ENCODE peak calls at places on chromosomes 3 and 15, in eight cellular contexts. J is stimulated activated effector memory CD8-positive, alpha-beta T cell treated with anti-CD3 and anti-CD28 coated beads, Interleukin-12 subunit alpha, Interleukin-12 subunit beta, amount 100 ng/mL, for 72 hours; Y is aorta; H is CD4-positive, CD25-positive, alpha-beta regulatory T cell; C is body of pancreas; P is CD4-positive, alpha-beta T cell; R is IMR-90; V is SK-N-SH treated with all-trans-retinoic acid at 6 μM for 48 hours. G is an unnamed sample.
A peak's percentile ranks its signal among the peaks of the same experiment; 100 is the strongest.

GRCh38 chr3:20201141-20201540 is 15.1 kb upstream of the SGO1 start:
- ATAC-seq in P (no peak), C (no peak), J (no peak), R (no peak), H (no peak), Y (no peak), V (no peak), G (no peak)

GRCh38 chr3:175355801-175356335 is 496.7 kb downstream of the NAALADL2 start:
- ATAC-seq in R (no peak), C (no peak), J (no peak), H (no peak), V (no peak), Y (no peak), P (no peak), G (no peak)

GRCh38 chr3:86793786-86794185 is 197.2 kb downstream of the VGLL3 start:
- ATAC-seq in V (peak; percentile 100), P (no peak), Y (peak; percentile 92), J (no peak), H (no peak), R (peak; percentile 95), C (peak; percentile 90), G (peak; percentile 90)

GRCh38 chr3:12895391-12896205 is 54.2 kb upstream of the RPL32 start:
- ATAC-seq in R (no peak), V (peak; percentile 6), Y (no peak), J (no peak), C (no peak), H (no peak), P (no peak), G (no peak)

GRCh38 chr15:89327113-89327512 is 7.5 kb downstream of the POLG start:
- ATAC-seq in R (no peak), C (no peak), V (no peak), H (no peak), Y (no peak), P (no peak), J (no peak), G (no peak)

GRCh38 chr3:196336319-196337145 is 1.7 kb downstream of the TM4SF19 start:
- ATAC-seq in C (peak; percentile 84), R (no peak), J (no peak), P (no peak), H (no peak), V (no peak), Y (no peak), G (no peak)

GRCh38 chr15:60788514-60789091 is 309.7 kb upstream of the ICE2 start:
- ATAC-seq in J (peak; percentile 60), Y (no peak), P (peak; percentile 70), R (no peak), C (no peak), H (peak; percentile 54), V (no peak), G (no peak)

GRCh38 chr15:45892182-45892581 is 257.4 kb downstream of the SQOR start:
- ATAC-seq in J (no peak), C (peak; percentile 64), V (no peak), R (no peak), H (no peak), P (no peak), Y (peak; percentile 83), G (no peak)

GRCh38 chr3:27730774-27731659 is 8.9 kb upstream of the EOMES start:
- ATAC-seq in P (no peak), H (no peak), J (no peak), V (no peak), Y (no peak), R (no peak), C (no peak), G (no peak)